ENCODE peak calls at places on chromosomes 1 and 21, in nine cellular contexts. Y is GF-D8; K is non-pigmented ciliary epithelial cell; G is HTR-8/SVneo; Q is GM20000; D is EL; J is breast epithelium; H is foreskin fibroblast; X is activated naive CD4-positive, alpha-beta T cell treated with anti-CD3 and anti-CD28 coated beads, Interleukin-2, amount 50 U/mL, for 16 hours. P is an unnamed sample.

GRCh38 chr1:197559244-197559643 is 216.0 kb downstream of the DENND1B start:
- DNase-seq in Y (no peak), K (no peak), G (no peak), Q (no peak), D (no peak), J (no peak), H (no peak), X (no peak), P (no peak)

GRCh38 chr1:54750596-54750995 is 13.7 kb downstream of the PARS2 start:
- DNase-seq in Y (no peak), K (no peak), G (no peak), Q (no peak), D (no peak), J (no peak), H (no peak), X (no peak), P (no peak)

GRCh38 chr1:41482001-41482765 is 2.3 kb downstream of the EDN2 start:
- DNase-seq in Y (no peak), K (no peak), G (no peak), Q (no peak), D (no peak), J (peak), H (no peak), X (no peak), P (no peak)

GRCh38 chr1:248820041-248820585 is 5.6 kb downstream of the SH3BP5L start:
- DNase-seq in Y (no peak), K (no peak), G (no peak), Q (no peak), D (no peak), J (no peak), H (no peak), X (no peak), P (no peak)

GRCh38 chr1:9110669-9111356 is 18.1 kb downstream of the GPR157 start:
- DNase-seq in Y (peak), K (peak), G (peak), Q (peak), D (peak), J (peak), H (peak), X (peak), P (peak)

GRCh38 chr1:118503747-118504146 is 318.7 kb upstream of the SPAG17 start:
- DNase-seq in Y (no peak), K (no peak), G (no peak), Q (no peak), D (no peak), J (no peak), H (no peak), X (no peak), P (no peak)

GRCh38 chr1:89440911-89441310 is 77.1 kb downstream of the GBP6 start:
- DNase-seq in Y (no peak), K (no peak), G (no peak), Q (no peak), D (no peak), J (no peak), H (no peak), X (no peak), P (no peak)

GRCh38 chr1:231153726-231154125 is 8.1 kb upstream of the TRIM67 start:
- DNase-seq in Y (no peak), K (no peak), G (no peak), Q (no peak), D (no peak), J (no peak), H (no peak), X (no peak), P (no peak)

GRCh38 chr1:234758851-234759250 is 148.9 kb upstream of the IRF2BP2 start:
- DNase-seq in Y (no peak), K (no peak), G (no peak), Q (no peak), D (no peak), J (no peak), H (no peak), X (no peak), P (no peak)

GRCh38 chr1:85576642-85577420 is 3.7 kb upstream of the CCN1 start:
- DNase-seq in Y (no peak), K (no peak), G (no peak), Q (peak), D (peak), J (peak), H (peak), X (peak), P (peak)

GRCh38 chr1:149903836-149904491 is 4.6 kb downstream of the BOLA1 start:
- DNase-seq in Y (no peak), K (no peak), G (no peak), Q (no peak), D (no peak), J (no peak), H (no peak), X (no peak), P (no peak)

GRCh38 chr1:61056674-61057439 is 25.5 kb upstream of the NFIA start:
- DNase-seq in Y (no peak), K (no peak), G (no peak), Q (no peak), D (peak), J (no peak), H (peak), X (peak), P (peak)

GRCh38 chr1:53195913-53196484 is 625 bp upstream of the CPT2 start:
- DNase-seq in Y (no peak), K (no peak), G (no peak), Q (peak), D (no peak), J (no peak), H (no peak), X (no peak), P (peak)

GRCh38 chr1:1982379-1983232 is 21.0 kb downstream of the CFAP74 start:
- DNase-seq in Y (no peak), K (no peak), G (no peak), Q (no peak), D (no peak), J (no peak), H (no peak), X (no peak), P (no peak)

GRCh38 chr1:183080406-183080805 is 57.2 kb downstream of the LAMC1 start:
- DNase-seq in Y (no peak), K (no peak), G (peak), Q (no peak), D (peak), J (no peak), H (no peak), X (no peak), P (peak)

GRCh38 chr1:28112388-28113311 is 24.2 kb upstream of the EYA3 start:
- DNase-seq in Y (peak), K (no peak), G (no peak), Q (peak), D (peak), J (no peak), H (peak), X (no peak), P (peak)

GRCh38 chr1:42173961-42174715 is 9.6 kb upstream of the GUCA2A start:
- DNase-seq in Y (no peak), K (no peak), G (no peak), Q (no peak), D (no peak), J (no peak), H (peak), X (no peak), P (no peak)

GRCh38 chr1:42732126-42732680 is 7.8 kb downstream of the CLDN19 start:
- DNase-seq in Y (no peak), K (no peak), G (no peak), Q (no peak), D (no peak), J (no peak), H (no peak), X (no peak), P (no peak)

GRCh38 chr1:154295408-154296235 is 23.2 kb downstream of the HAX1 start:
- DNase-seq in Y (peak), K (no peak), G (no peak), Q (no peak), D (no peak), J (no peak), H (no peak), X (no peak), P (no peak)

GRCh38 chr1:95951291-95951690 is 717.3 kb downstream of the RWDD3 start:
- DNase-seq in Y (no peak), K (no peak), G (no peak), Q (no peak), D (no peak), J (no peak), H (no peak), X (no peak), P (no peak)

GRCh38 chr1:14083706-14084105 is 383.7 kb downstream of the PRDM2 start:
- DNase-seq in Y (no peak), K (no peak), G (no peak), Q (no peak), D (no peak), J (no peak), H (no peak), X (no peak), P (no peak)

GRCh38 chr1:41994195-41994894 is 75.6 kb upstream of the HIVEP3 start:
- DNase-seq in Y (no peak), K (no peak), G (no peak), Q (no peak), D (no peak), J (no peak), H (no peak), X (no peak), P (no peak)

GRCh38 chr21:15729674-15730483 is at the start of gene USP25:
- DNase-seq in Y (peak), K (no peak), G (peak), Q (peak), D (peak), J (peak), H (peak), X (peak), P (peak)

GRCh38 chr1:227323164-227323955 is 5.1 kb upstream of the CDC42BPA start:
- DNase-seq in Y (no peak), K (no peak), G (no peak), Q (no peak), D (no peak), J (no peak), H (no peak), X (no peak), P (no peak)

GRCh38 chr1:92096317-92096716 is 16.2 kb downstream of the BTBD8 start:
- DNase-seq in Y (peak), K (no peak), G (no peak), Q (no peak), D (no peak), J (no peak), H (peak), X (no peak), P (no peak)

GRCh38 chr1:221829327-221830011 is 87.6 kb upstream of the DUSP10 start:
- DNase-seq in Y (no peak), K (peak), G (peak), Q (no peak), D (peak), J (no peak), H (peak), X (peak), P (peak)

GRCh38 chr1:22508329-22508728 is 55.0 kb upstream of the EPHA8 start:
- DNase-seq in Y (no peak), K (no peak), G (no peak), Q (no peak), D (no peak), J (no peak), H (no peak), X (no peak), P (no peak)

GRCh38 chr1:244863491-244864252 is 671 bp downstream of the HNRNPU start:
- DNase-seq in Y (no peak), K (no peak), G (no peak), Q (peak), D (no peak), J (no peak), H (peak), X (peak), P (peak)

GRCh38 chr1:112717263-112717662 is 2.1 kb upstream of the PPM1J start:
- DNase-seq in Y (no peak), K (no peak), G (no peak), Q (no peak), D (no peak), J (no peak), H (no peak), X (no peak), P (no peak)

GRCh38 chr1:86429830-86430229 is 5.9 kb downstream of the CLCA2 start:
- DNase-seq in Y (peak), K (peak), G (peak), Q (no peak), D (peak), J (no peak), H (peak), X (no peak), P (peak)

GRCh38 chr1:181675625-181676024 is 192.3 kb downstream of the CACNA1E start:
- DNase-seq in Y (no peak), K (no peak), G (no peak), Q (no peak), D (no peak), J (no peak), H (no peak), X (no peak), P (no peak)

GRCh38 chr1:246742396-246742795 is 18.2 kb downstream of the SCCPDH start:
- DNase-seq in Y (no peak), K (no peak), G (no peak), Q (no peak), D (no peak), J (no peak), H (no peak), X (no peak), P (no peak)